ENCODE peak calls at places on chromosome 6, in four cellular contexts. V, X, J and M are unnamed samples.

GRCh38 chr6:10426781-10427279 is 12.0 kb upstream of the TFAP2A start:
- DNase-seq in X (no peak), V (no peak), J (no peak), M (no peak)

GRCh38 chr6:12103158-12103557 is 91.0 kb downstream of the HIVEP1 start:
- DNase-seq in J (no peak), V (no peak), X (no peak), M (no peak)

GRCh38 chr6:132025468-132025867 is 74.3 kb upstream of the CCN2 start:
- DNase-seq in V (no peak), J (no peak), X (peak), M (no peak)

GRCh38 chr6:20696676-20697075 is 162.4 kb downstream of the CDKAL1 start:
- DNase-seq in V (no peak), X (no peak), J (no peak), M (no peak)

GRCh38 chr6:17431581-17431980 is 38.2 kb downstream of the CAP2 start:
- DNase-seq in X (peak), V (no peak), J (no peak), M (no peak)

GRCh38 chr6:111210074-111210729 is 122.9 kb downstream of the SLC16A10 start:
- DNase-seq in X (peak), V (no peak), J (peak), M (peak)

GRCh38 chr6:159279790-159280277 is 110.6 kb downstream of the FNDC1 start:
- DNase-seq in X (peak), J (no peak), V (no peak), M (no peak)

GRCh38 chr6:102732908-102733307 is 1339.4 kb downstream of the GRIK2 start:
- DNase-seq in X (no peak), V (no peak), J (no peak), M (no peak)

GRCh38 chr6:25315778-25316177 is 36.6 kb downstream of the CARMIL1 start:
- DNase-seq in V (no peak), X (no peak), J (no peak), M (no peak)

DNA sequence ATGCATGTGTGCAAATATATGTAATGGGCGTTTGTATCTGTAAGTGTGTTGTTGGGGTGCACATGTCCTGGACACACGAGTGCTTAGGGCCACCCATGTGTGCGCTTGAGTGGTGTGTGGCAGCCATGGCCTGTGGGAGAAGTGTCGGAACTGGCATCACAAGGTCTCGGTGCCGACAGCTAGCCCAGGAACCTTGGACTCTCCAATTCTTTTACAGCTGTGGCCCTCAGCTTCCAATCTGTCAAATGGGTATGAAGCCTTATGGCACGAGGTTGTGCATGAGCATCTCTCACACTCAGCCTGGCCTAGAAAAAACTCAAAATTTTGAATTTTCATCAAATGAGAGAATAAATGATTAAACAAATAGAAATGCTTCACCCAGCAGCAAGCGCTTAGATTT is 42.0 kb downstream of the SPDEF start:
- DNase-seq in J (no peak), X (peak), V (no peak), M (no peak)
- H3K4me3 ChIP-seq in J (no peak), X (peak), V (no peak), M (no peak)

GRCh38 chr6:56831334-56831733 is 123.6 kb upstream of the BEND6 start:
- DNase-seq in V (no peak), J (no peak), X (no peak), M (no peak)
- H3K4me3 ChIP-seq in V (no peak), J (no peak), X (no peak), M (no peak)

GRCh38 chr6:99602519-99603420 is 3.9 kb upstream of the PRDM13 start:
- DNase-seq in X (peak), V (no peak), J (no peak), M (no peak)
- H3K4me3 ChIP-seq in X (peak), V (no peak), J (no peak), M (no peak)

GRCh38 chr6:71103150-71103549 is 146.3 kb upstream of the B3GAT2 start:
- DNase-seq in V (no peak), J (no peak), X (no peak), M (no peak)

DNA sequence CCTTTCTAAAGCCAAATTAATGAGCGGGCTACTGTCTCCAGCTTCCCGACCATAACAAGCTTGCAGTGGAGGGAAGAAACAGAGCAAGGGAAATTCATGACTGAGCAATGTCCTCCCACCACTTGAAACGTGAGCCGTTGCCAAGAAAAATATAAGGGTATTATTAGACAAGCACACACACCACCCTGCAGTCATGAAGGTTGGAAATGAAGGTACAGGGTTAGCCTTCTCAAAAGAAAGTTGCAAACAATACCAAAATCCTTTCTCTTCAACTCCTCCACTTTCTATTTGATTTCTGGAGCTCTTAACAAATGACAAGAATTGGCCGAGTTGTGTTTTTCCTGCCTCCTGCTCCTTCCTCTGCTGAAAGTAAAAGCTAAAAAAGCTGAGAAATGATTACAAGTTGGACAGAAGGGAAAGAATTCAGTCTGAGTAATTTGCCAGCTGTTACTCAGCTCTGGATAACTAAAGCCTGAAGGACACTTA is 151.1 kb upstream of the B3GAT2 start:
- DNase-seq in J (no peak), V (peak), X (no peak), M (no peak)
- H3K4me3 ChIP-seq in J (no peak), V (peak), X (no peak), M (peak)

GRCh38 chr6:80143312-80143960 is 37.0 kb downstream of the BCKDHB start:
- DNase-seq in J (no peak), V (peak), X (no peak), M (no peak)
- H3K4me3 ChIP-seq in J (no peak), V (no peak), X (no peak), M (no peak)

DNA sequence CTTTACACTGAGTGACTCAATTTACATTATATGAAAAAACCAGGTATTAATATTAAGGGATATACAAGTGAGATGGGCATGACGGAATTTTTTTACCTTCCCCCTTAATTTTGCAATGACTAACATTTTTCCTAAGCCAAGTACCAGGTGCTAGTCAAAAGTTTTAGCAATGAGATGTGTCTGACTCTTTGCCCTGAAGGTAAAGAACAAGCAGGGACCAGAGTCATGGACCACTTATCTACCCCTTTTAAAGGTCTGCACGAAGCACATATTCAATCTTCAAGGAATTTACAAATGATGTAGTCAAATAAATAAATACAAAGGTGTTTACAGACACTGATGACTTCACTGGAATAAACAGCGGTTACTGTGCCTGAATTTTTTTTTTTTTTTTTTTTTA is 1.4 kb downstream of the GLO1 start:
- DNase-seq in J (no peak), V (no peak), X (no peak), M (no peak)
- H3K4me3 ChIP-seq in J (peak), V (no peak), X (no peak), M (peak)

GRCh38 chr6:32149932-32150920 is 1.5 kb downstream of the PRRT1 start:
- DNase-seq in X (peak), V (no peak), J (no peak), M (no peak)

GRCh38 chr6:32152414-32153251 is 894 bp upstream of the PRRT1 start:
- DNase-seq in J (no peak), X (peak), V (no peak), M (no peak)

GRCh38 chr6:32151131-32151884 is 431 bp downstream of the PRRT1 start:
- DNase-seq in J (no peak), V (no peak), X (peak), M (no peak)

GRCh38 chr6:32153252-32153834 is 598 bp upstream of the PPT2 start:
- DNase-seq in X (peak), J (peak), V (peak), M (no peak)

DNA sequence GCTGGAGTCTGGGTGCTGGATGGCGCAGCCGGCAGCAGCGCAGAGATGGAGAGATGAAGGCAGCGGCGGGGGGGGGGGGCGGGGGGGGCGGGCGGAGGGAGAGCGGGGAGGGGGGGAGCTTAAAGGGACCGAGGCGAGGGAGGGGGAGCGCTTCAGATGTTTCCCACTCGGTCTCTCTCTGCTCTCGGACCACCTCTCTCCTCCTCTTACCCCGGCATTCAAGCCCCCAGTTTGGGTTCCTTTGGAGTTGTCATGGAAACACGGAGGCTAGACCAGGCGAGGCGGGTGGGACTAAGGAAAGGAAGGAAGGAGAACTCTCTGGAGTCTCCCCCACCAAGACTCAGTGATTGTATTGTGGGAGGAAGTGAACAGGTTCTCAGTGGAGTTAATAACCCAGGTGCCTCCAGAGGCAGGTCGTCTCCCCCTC is at the start of gene PRRT1:
- DNase-seq in V (no peak), X (peak), J (no peak), M (no peak)
- H3K4me3 ChIP-seq in V (no peak), X (peak), J (peak), M (peak)